ENCODE peak calls at places on chromosomes 4 and X, in six cellular contexts. A is A172; X is HL-60; B is stimulated activated CD4-positive, alpha-beta T cell treated with anti-CD3 and anti-CD28 coated beads, Interleukin-15, amount 100 ng/mL, for 48 hours; S is stimulated activated CD8-positive, alpha-beta memory T cell treated with anti-CD3 and anti-CD28 coated beads, Interleukin-2, amount 100 ng/mL, for 48 hours; Q is CD8-positive, alpha-beta T cell. V is an unnamed sample.

GRCh38 chr4:173248690-173249089 is 80.1 kb downstream of the GALNT7 start:
- DNase-seq in A (no peak), X (no peak), B (no peak), S (no peak), Q (no peak), V (no peak)

GRCh38 chr4:124941267-124941666 is 228.7 kb upstream of the ANKRD50 start:
- DNase-seq in A (peak), X (no peak), B (no peak), S (no peak), Q (no peak), V (no peak)

GRCh38 chrX:39869846-39870601 is 227.7 kb downstream of the BCOR start:
- DNase-seq in A (peak), X (peak), B (peak), S (peak), Q (peak), V (peak)

GRCh38 chrX:113059714-113060113 is 219.1 kb upstream of the AMOT start:
- DNase-seq in A (no peak), X (no peak), B (no peak), S (no peak), Q (no peak), V (no peak)

GRCh38 chr4:7998447-7998846 is 58.8 kb upstream of the AFAP1 start:
- DNase-seq in A (no peak), X (no peak), B (no peak), S (no peak), Q (no peak), V (no peak)

GRCh38 chrX:119647089-119647488 is 40.9 kb upstream of the NKRF start:
- DNase-seq in A (peak), X (no peak), B (no peak), S (no peak), Q (no peak), V (no peak)

GRCh38 chr4:164949448-164950118 is 27.9 kb downstream of the TRIM61 start:
- DNase-seq in A (no peak), X (no peak), B (no peak), S (no peak), Q (no peak), V (no peak)

GRCh38 chr4:54743562-54743961 is 85.8 kb downstream of the KIT start:
- DNase-seq in A (no peak), X (no peak), B (no peak), S (no peak), Q (no peak), V (no peak)

GRCh38 chrX:135688137-135688536 is 25.3 kb upstream of the CT45A1 start:
- DNase-seq in A (no peak), X (peak), B (no peak), S (peak), Q (no peak), V (no peak)

GRCh38 chr4:100736651-100737450 is 219.0 kb upstream of the EMCN start:
- DNase-seq in A (peak), X (no peak), B (no peak), S (no peak), Q (no peak), V (no peak)

GRCh38 chrX:43559643-43560042 is 96.5 kb upstream of the MAOA start:
- DNase-seq in A (peak), X (peak), B (peak), S (no peak), Q (peak), V (no peak)

GRCh38 chr4:4995103-4995761 is 24.0 kb downstream of the CYTL1 start:
- DNase-seq in A (peak), X (peak), B (peak), S (peak), Q (peak), V (no peak)

GRCh38 chr4:22502895-22503814 is 12.7 kb downstream of the ADGRA3 start:
- DNase-seq in A (peak), X (no peak), B (no peak), S (no peak), Q (no peak), V (no peak)

GRCh38 chr4:90127223-90127705 is at the start of gene CCSER1:
- DNase-seq in A (no peak), X (peak), B (peak), S (peak), Q (no peak), V (peak)

GRCh38 chr4:90970021-90970420 is 842.8 kb downstream of the CCSER1 start:
- DNase-seq in A (no peak), X (no peak), B (no peak), S (no peak), Q (no peak), V (no peak)

GRCh38 chr4:39820186-39820585 is 122.2 kb downstream of the UBE2K start:
- DNase-seq in A (no peak), X (no peak), B (no peak), S (no peak), Q (no peak), V (no peak)

V was measured in activated effector memory CD4-positive, alpha-beta T cell treated with Interleukin-2 at 50 U/mL for 16 hours.